ENCODE peak calls at places on chromosomes 12 and 14, in four cellular contexts. F, O, N and M are unnamed samples.

GRCh38 chr12:85413266-85413665 is 133.2 kb downstream of the ALX1 start:
- DNase-seq in F (no peak), O (no peak), N (no peak), M (no peak)

GRCh38 chr12:106281056-106281782 is 21.3 kb upstream of the TCP11L2 start:
- DNase-seq in F (no peak), O (no peak), N (no peak), M (no peak)

GRCh38 chr14:56474419-56475022 is 105.1 kb upstream of the TMEM260 start:
- DNase-seq in F (peak), O (peak), N (no peak), M (peak)

GRCh38 chr12:105318651-105319483 is 11.6 kb upstream of the C12orf75 start:
- DNase-seq in F (no peak), O (no peak), N (no peak), M (no peak)

GRCh38 chr12:13173537-13173936 is 23.0 kb upstream of the EMP1 start:
- DNase-seq in F (peak), O (peak), N (no peak), M (peak)

GRCh38 chr12:25994252-25994651 is 35.8 kb downstream of the RASSF8 start:
- DNase-seq in F (no peak), O (peak), N (no peak), M (no peak)

GRCh38 chr12:109836916-109837315 is 3.7 kb upstream of the TRPV4 start:
- DNase-seq in F (no peak), O (no peak), N (no peak), M (no peak)

GRCh38 chr12:122888232-122888752 is 7.6 kb downstream of the VPS37B start:
- DNase-seq in F (peak), O (peak), N (peak), M (no peak)

GRCh38 chr14:86057018-86057667 is 527.2 kb downstream of the FLRT2 start:
- DNase-seq in F (peak), O (peak), N (no peak), M (no peak)

GRCh38 chr12:93197067-93197593 is 180.6 kb upstream of the NUDT4 start:
- DNase-seq in F (no peak), O (peak), N (no peak), M (no peak)
- TF ChIP-seq CTCF in F (no peak), O (no peak), N (no peak), M (no peak)

GRCh38 chr14:97179573-97179972 is 382.4 kb downstream of the VRK1 start:
- DNase-seq in F (peak), O (no peak), N (no peak), M (no peak)

GRCh38 chr14:97177635-97178034 is 380.5 kb downstream of the VRK1 start:
- DNase-seq in F (peak), O (no peak), N (no peak), M (no peak)

GRCh38 chr14:97178781-97179180 is 381.6 kb downstream of the VRK1 start:
- DNase-seq in F (peak), O (peak), N (no peak), M (no peak)

GRCh38 chr14:97180304-97181200 is 383.4 kb downstream of the VRK1 start:
- DNase-seq in F (peak), O (peak), N (no peak), M (no peak)

GRCh38 chr14:97177016-97177415 is 379.8 kb downstream of the VRK1 start:
- DNase-seq in F (peak), O (no peak), N (no peak), M (no peak)
- TF ChIP-seq CTCF in F (peak), O (no peak), N (no peak), M (no peak)

DNA sequence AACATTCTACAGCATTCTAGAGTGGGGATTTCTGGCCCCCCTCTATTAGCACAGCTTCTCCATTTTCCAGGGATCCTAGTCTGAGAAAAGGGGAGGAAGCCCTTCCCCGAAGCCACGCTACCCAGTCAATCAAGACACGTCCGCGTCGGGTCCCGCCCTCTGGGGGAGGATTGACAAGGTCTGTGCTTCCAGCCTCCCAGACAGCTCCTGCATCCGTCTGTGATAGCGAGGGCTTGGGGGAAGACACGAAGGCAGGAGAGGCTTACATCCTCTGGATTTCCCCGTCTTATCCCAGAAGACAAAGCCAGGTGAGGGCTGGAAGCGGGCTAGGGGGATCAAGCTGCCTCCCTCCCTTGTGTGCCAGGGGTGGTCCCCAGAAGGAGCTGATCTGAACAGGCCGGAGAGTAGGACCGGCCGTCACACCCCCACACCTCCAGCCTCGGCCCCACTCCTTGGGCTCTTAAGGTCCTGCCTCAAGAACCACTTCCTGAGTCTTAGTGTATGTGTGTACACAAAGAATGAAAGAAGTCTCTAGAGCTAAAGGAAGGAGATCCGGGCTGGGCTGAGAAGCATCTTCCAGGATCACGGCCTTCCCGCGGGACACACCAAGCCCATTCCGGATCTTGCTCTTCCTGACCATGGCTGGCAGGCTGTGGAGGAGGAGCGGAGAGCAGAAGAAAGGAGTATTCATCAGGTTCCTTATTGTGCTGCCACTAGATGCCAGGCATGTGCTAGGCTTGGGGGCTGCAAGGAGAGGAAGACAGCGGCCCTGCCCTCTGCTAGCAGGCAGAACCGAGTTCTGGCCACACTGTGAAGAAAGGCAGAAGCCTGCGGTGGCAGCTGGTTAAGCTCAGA is 1.0 kb upstream of the CD63 start:
- DNase-seq in F (peak), O (peak), N (peak), M (peak)
- TF ChIP-seq CTCF in F (no peak), O (peak), N (no peak), M (no peak)

GRCh38 chr12:126055521-126055920 is 990.3 kb downstream of the AACS start:
- DNase-seq in F (no peak), O (no peak), N (no peak), M (no peak)

DNA sequence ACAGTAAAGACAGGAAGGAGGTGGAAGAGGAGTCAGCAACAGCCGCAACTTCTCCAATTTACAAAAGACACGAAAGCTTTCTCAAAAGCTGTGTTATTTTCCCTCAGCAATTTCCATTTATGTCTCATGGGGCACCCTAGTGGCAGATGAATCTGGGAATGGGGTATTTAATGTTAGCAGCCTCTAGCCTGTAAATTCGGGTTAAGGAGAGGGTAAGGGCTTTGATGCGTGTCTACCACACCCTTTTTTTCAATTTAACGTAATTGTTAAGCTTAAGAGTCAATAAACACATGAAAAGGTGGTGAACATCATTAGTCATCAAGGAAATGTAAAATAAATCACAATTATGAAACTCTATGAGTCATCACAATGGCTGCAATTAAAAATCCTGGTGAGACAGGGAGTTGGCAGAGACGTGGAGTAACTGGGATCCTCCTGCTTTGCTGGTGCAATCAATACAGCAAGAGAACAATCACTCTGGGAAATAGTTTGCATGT is 986.4 kb downstream of the AACS start:
- DNase-seq in F (no peak), O (peak), N (no peak), M (no peak)
- TF ChIP-seq CTCF in F (no peak), O (no peak), N (no peak), M (no peak)